ENCODE peak calls at places on chromosomes 13 and 19, in nine cellular contexts. F, W, H, X, A, Z, E, J and K are unnamed samples.

GRCh38 chr19:44602071-44602470 is 11.3 kb upstream of the IGSF23 start:
- DNase-seq in E (no peak), H (no peak), F (no peak), X (no peak), A (peak; percentile 58), W (no peak), Z (no peak), J (no peak), K (no peak)

GRCh38 chr19:52622261-52622660 is 15.9 kb downstream of the ZNF83 start:
- DNase-seq in X (no peak), H (no peak), Z (no peak), E (no peak), W (no peak), F (no peak), A (no peak), J (no peak), K (no peak)

GRCh38 chr13:72221276-72221962 is 354.4 kb upstream of the DACH1 start:
- DNase-seq in E (no peak), F (no peak), X (no peak), J (no peak), A (peak; percentile 98), Z (no peak), H (peak; percentile 20), W (no peak), K (no peak)

GRCh38 chr19:52658595-52658994 is 20.4 kb upstream of the ZNF83 start:
- DNase-seq in F (no peak), A (peak; percentile 34), X (no peak), H (no peak), E (no peak), J (no peak), W (no peak), Z (no peak), K (no peak)

GRCh38 chr13:96503481-96503880 is 413.6 kb downstream of the HS6ST3 start:
- DNase-seq in A (no peak), F (no peak), W (no peak), J (no peak), E (no peak), H (no peak), Z (no peak), X (no peak), K (no peak)

GRCh38 chr19:19873381-19873780 is 7.7 kb downstream of the ZNF253 start:
- DNase-seq in A (no peak), F (no peak), E (no peak), Z (no peak), W (no peak), J (no peak), X (no peak), H (no peak), K (no peak)

GRCh38 chr13:52428295-52428694 is 22.1 kb downstream of the VPS36 start:
- DNase-seq in W (no peak), X (no peak), F (no peak), J (no peak), A (no peak), E (no peak), Z (no peak), H (no peak), K (no peak)

GRCh38 chr13:35876601-35877000 is 254.6 kb downstream of the DCLK1 start:
- DNase-seq in X (no peak), E (no peak), J (no peak), H (no peak), Z (no peak), A (no peak), F (no peak), W (no peak), K (no peak)

GRCh38 chr19:3532154-3533019 is 6.6 kb upstream of the TEKTIP1 start:
- DNase-seq in Z (no peak), X (no peak), A (no peak), E (no peak), H (no peak), W (no peak), J (no peak), F (no peak), K (no peak)

GRCh38 chr19:1018932-1019615 is 1.8 kb downstream of the TMEM259 start:
- DNase-seq in F (no peak), J (no peak), X (no peak), W (no peak), A (no peak), H (no peak), Z (no peak), E (no peak), K (no peak)

GRCh38 chr13:48112896-48113525 is 18.1 kb upstream of the MED4 start:
- DNase-seq in X (no peak), H (no peak), E (no peak), J (no peak), F (no peak), Z (no peak), A (no peak), W (no peak), K (no peak)

GRCh38 chr13:30431269-30431950 is 9.1 kb downstream of the UBE2L5 start:
- DNase-seq in J (no peak), A (no peak), Z (no peak), W (no peak), X (no peak), F (no peak), H (no peak), E (no peak), K (no peak)